ENCODE peak calls at places on chromosomes 6 and 20, in four cellular contexts. One of them, this sample, is unnamed.
A peak's percentile ranks its signal among the peaks of the same experiment; 100 is the strongest.

GRCh38 chr6:162090734-162091133 is 636.8 kb downstream of the PRKN start:
- DNase-seq in fibroblast of lung: peak; percentile 15
- DNase-seq in neural progenitor cell: no peak
- DNase-seq in H9: no peak
- DNase-seq in this sample: peak; percentile 70

GRCh38 chr6:88045521-88046136 is 2.0 kb upstream of the SPACA1 start:
- DNase-seq in fibroblast of lung: no peak
- DNase-seq in neural progenitor cell: peak; percentile 31
- DNase-seq in H9: no peak
- DNase-seq in this sample: no peak

GRCh38 chr6:145245119-145245518 is 490.2 kb downstream of the EPM2A start:
- DNase-seq in fibroblast of lung: peak; percentile 37
- DNase-seq in neural progenitor cell: no peak
- DNase-seq in H9: no peak
- DNase-seq in this sample: no peak

GRCh38 chr6:83051386-83052172 is 14.1 kb downstream of the UBE3D start:
- DNase-seq in fibroblast of lung: no peak
- DNase-seq in neural progenitor cell: no peak
- DNase-seq in H9: no peak
- DNase-seq in this sample: no peak

GRCh38 chr6:137490506-137490905 is 3.7 kb downstream of the OLIG3 start:
- DNase-seq in fibroblast of lung: no peak
- DNase-seq in neural progenitor cell: peak; percentile 8
- DNase-seq in H9: no peak
- DNase-seq in this sample: no peak

GRCh38 chr20:36466089-36466488 is 75.2 kb upstream of the MYL9 start:
- DNase-seq in fibroblast of lung: no peak
- DNase-seq in neural progenitor cell: no peak
- DNase-seq in H9: no peak
- DNase-seq in this sample: peak; percentile 42

GRCh38 chr6:65259080-65259479 is 447.9 kb downstream of the EYS start:
- DNase-seq in fibroblast of lung: peak; percentile 83
- DNase-seq in neural progenitor cell: no peak
- DNase-seq in H9: no peak
- DNase-seq in this sample: peak; percentile 1

GRCh38 chr6:72530152-72530551 is 91.7 kb upstream of the KCNQ5 start:
- DNase-seq in fibroblast of lung: no peak
- DNase-seq in neural progenitor cell: no peak
- DNase-seq in H9: no peak
- DNase-seq in this sample: peak; percentile 33

GRCh38 chr6:10668126-10668917 is 26.1 kb downstream of the C6orf52 start:
- DNase-seq in fibroblast of lung: no peak
- DNase-seq in neural progenitor cell: no peak
- DNase-seq in H9: no peak
- DNase-seq in this sample: no peak

GRCh38 chr6:3455121-3455489 is 1.7 kb downstream of the SLC22A23 start:
- DNase-seq in fibroblast of lung: no peak
- DNase-seq in neural progenitor cell: no peak
- DNase-seq in H9: no peak
- DNase-seq in this sample: peak; percentile 56

GRCh38 chr20:49785851-49786174 is 26.8 kb upstream of the SLC9A8 start:
- DNase-seq in fibroblast of lung: no peak
- DNase-seq in neural progenitor cell: no peak
- DNase-seq in H9: no peak
- DNase-seq in this sample: no peak
- H2AFZ ChIP-seq in fibroblast of lung: no peak overlapping the region
- H2AFZ ChIP-seq in neural progenitor cell: peak overlapping the region; percentile 40
- H2AFZ ChIP-seq in H9: no peak overlapping the region
- H2AFZ ChIP-seq in this sample: no peak overlapping the region

GRCh38 chr6:30570760-30571084 is 520 bp upstream of the ABCF1 start:
- DNase-seq in fibroblast of lung: no peak
- DNase-seq in neural progenitor cell: peak; percentile 11
- DNase-seq in H9: peak; percentile 32
- DNase-seq in this sample: no peak

GRCh38 chr6:30571085-30572077 is at the start of gene ABCF1:
- DNase-seq in fibroblast of lung: peak; percentile 97
- DNase-seq in neural progenitor cell: peak; percentile 99
- DNase-seq in H9: peak; percentile 98
- DNase-seq in this sample: peak; percentile 99

GRCh38 chr6:30572078-30572605 is 900 bp downstream of the ABCF1 start:
- DNase-seq in fibroblast of lung: no peak
- DNase-seq in neural progenitor cell: no peak
- DNase-seq in H9: no peak
- DNase-seq in this sample: no peak

GRCh38 chr6:30570263-30570662 is 979 bp upstream of the ABCF1 start:
- DNase-seq in fibroblast of lung: no peak
- DNase-seq in neural progenitor cell: peak; percentile 11
- DNase-seq in H9: no peak
- DNase-seq in this sample: no peak

GRCh38 chr6:30573113-30573512 is 1.9 kb downstream of the ABCF1 start:
- DNase-seq in fibroblast of lung: no peak
- DNase-seq in neural progenitor cell: no peak
- DNase-seq in H9: no peak
- DNase-seq in this sample: no peak
- H4K20me1 ChIP-seq in fibroblast of lung: no peaks in the 10 kb centered on the region
- H4K20me1 ChIP-seq in neural progenitor cell: peaks cover 60% of the 10 kb centered on the region
- H4K20me1 ChIP-seq in H9: no peaks in the 10 kb centered on the region
- H4K20me1 ChIP-seq in this sample: peaks cover 14% of the 10 kb centered on the region

GRCh38 chr6:9623228-9623832 is 791.5 kb downstream of the TFAP2A start:
- DNase-seq in fibroblast of lung: no peak
- DNase-seq in neural progenitor cell: no peak
- DNase-seq in H9: no peak
- DNase-seq in this sample: peak; percentile 17

GRCh38 chr6:9623985-9624384 is 790.9 kb downstream of the TFAP2A start:
- DNase-seq in fibroblast of lung: no peak
- DNase-seq in neural progenitor cell: no peak
- DNase-seq in H9: no peak
- DNase-seq in this sample: peak; percentile 82

GRCh38 chr6:9632026-9632425 is 782.8 kb downstream of the TFAP2A start:
- DNase-seq in fibroblast of lung: no peak
- DNase-seq in neural progenitor cell: no peak
- DNase-seq in H9: no peak
- DNase-seq in this sample: no peak

GRCh38 chr6:9634776-9635175 is 780.1 kb downstream of the TFAP2A start:
- DNase-seq in fibroblast of lung: no peak
- DNase-seq in neural progenitor cell: no peak
- DNase-seq in H9: no peak
- DNase-seq in this sample: no peak

GRCh38 chr6:9628819-9629218 is 786.1 kb downstream of the TFAP2A start:
- DNase-seq in fibroblast of lung: no peak
- DNase-seq in neural progenitor cell: no peak
- DNase-seq in H9: no peak
- DNase-seq in this sample: peak; percentile 34
- H2AFZ ChIP-seq in fibroblast of lung: no peak overlapping the region
- H2AFZ ChIP-seq in neural progenitor cell: no peak overlapping the region
- H2AFZ ChIP-seq in H9: no peak overlapping the region
- H2AFZ ChIP-seq in this sample: no peak overlapping the region

GRCh38 chr20:50516180-50516934 is 6.2 kb downstream of the PTPN1 start:
- DNase-seq in fibroblast of lung: no peak
- DNase-seq in neural progenitor cell: no peak
- DNase-seq in H9: no peak
- DNase-seq in this sample: no peak
- H4K20me1 ChIP-seq in fibroblast of lung: no peaks in the 10 kb centered on the region
- H4K20me1 ChIP-seq in neural progenitor cell: peaks cover 74% of the 10 kb centered on the region
- H4K20me1 ChIP-seq in H9: no peaks in the 10 kb centered on the region
- H4K20me1 ChIP-seq in this sample: no peaks in the 10 kb centered on the region